ENCODE peak calls at places on chromosomes 16 and 17, in four cellular contexts. One of them, this sample, is unnamed.

GRCh38 chr17:73667184-73667959 is 23.1 kb upstream of the SDK2 start:
- DNase-seq in HT1080: no peak
- DNase-seq in hippocampal formation: no peak
- DNase-seq in body of pancreas: no peak
- DNase-seq in this sample: no peak

GRCh38 chr17:50560931-50561750 is 626 bp downstream of the CACNA1G start:
- DNase-seq in HT1080: no peak
- DNase-seq in hippocampal formation: no peak
- DNase-seq in body of pancreas: no peak
- DNase-seq in this sample: no peak

GRCh38 chr16:68396481-68396880 is 51.8 kb downstream of the SMPD3 start:
- DNase-seq in HT1080: no peak
- DNase-seq in hippocampal formation: no peak
- DNase-seq in body of pancreas: peak; percentile 84
- DNase-seq in this sample: peak; percentile 17

GRCh38 chr16:53611151-53611802 is 92.4 kb downstream of the RPGRIP1L start:
- DNase-seq in HT1080: no peak
- DNase-seq in hippocampal formation: no peak
- DNase-seq in body of pancreas: no peak
- DNase-seq in this sample: no peak

GRCh38 chr16:7334801-7335560 is 2.3 kb downstream of the RBFOX1 start:
- DNase-seq in HT1080: no peak
- DNase-seq in hippocampal formation: no peak
- DNase-seq in body of pancreas: no peak
- DNase-seq in this sample: no peak

GRCh38 chr17:48127371-48128051 is 19.9 kb downstream of the SNX11 start:
- DNase-seq in HT1080: peak; percentile 84
- DNase-seq in hippocampal formation: no peak
- DNase-seq in body of pancreas: no peak
- DNase-seq in this sample: peak; percentile 57

GRCh38 chr16:19344224-19344801 is 58.8 kb downstream of the CLEC19A start:
- DNase-seq in HT1080: no peak
- DNase-seq in hippocampal formation: no peak
- DNase-seq in body of pancreas: no peak
- DNase-seq in this sample: no peak

GRCh38 chr16:73036074-73036826 is 11.7 kb downstream of the ZFHX3 start:
- DNase-seq in HT1080: no peak
- DNase-seq in hippocampal formation: no peak
- DNase-seq in body of pancreas: no peak
- DNase-seq in this sample: no peak

GRCh38 chr17:7023576-7024401 is 939 bp downstream of the BCL6B start:
- DNase-seq in HT1080: no peak
- DNase-seq in hippocampal formation: peak; percentile 10
- DNase-seq in body of pancreas: peak; percentile 94
- DNase-seq in this sample: peak; percentile 92

GRCh38 chr17:78423961-78424747 is 45.7 kb downstream of the PGS1 start:
- DNase-seq in HT1080: no peak
- DNase-seq in hippocampal formation: no peak
- DNase-seq in body of pancreas: no peak
- DNase-seq in this sample: no peak

GRCh38 chr16:20704281-20704680 is 6.8 kb upstream of the ACSM1 start:
- DNase-seq in HT1080: no peak
- DNase-seq in hippocampal formation: no peak
- DNase-seq in body of pancreas: no peak
- DNase-seq in this sample: no peak

GRCh38 chr17:80792373-80792781 is 199.3 kb upstream of the CHMP6 start:
- DNase-seq in HT1080: no peak
- DNase-seq in hippocampal formation: no peak
- DNase-seq in body of pancreas: no peak
- DNase-seq in this sample: no peak

GRCh38 chr17:64447526-64447925 is 1.4 kb upstream of the MILR1 start:
- DNase-seq in HT1080: no peak
- DNase-seq in hippocampal formation: no peak
- DNase-seq in body of pancreas: no peak
- DNase-seq in this sample: no peak

GRCh38 chr17:17785407-17785806 is 51.4 kb downstream of the SREBF1 start:
- DNase-seq in HT1080: no peak
- DNase-seq in hippocampal formation: no peak
- DNase-seq in body of pancreas: peak; percentile 64
- DNase-seq in this sample: no peak

GRCh38 chr17:79168486-79169055 is 93.9 kb downstream of the ENGASE start:
- DNase-seq in HT1080: no peak
- DNase-seq in hippocampal formation: no peak
- DNase-seq in body of pancreas: no peak
- DNase-seq in this sample: no peak

GRCh38 chr16:68365167-68365817 is 54.5 kb downstream of the PRMT7 start:
- DNase-seq in HT1080: no peak
- DNase-seq in hippocampal formation: no peak
- DNase-seq in body of pancreas: no peak
- DNase-seq in this sample: no peak

This sample was measured in pulmonary artery endothelial cell.